ENCODE peak calls at places on chromosomes 11 and 22, in five cellular contexts. V is activated CD8-positive, alpha-beta memory T cell treated with anti-CD3 and anti-CD28 coated beads for 1 hour; J is colonic mucosa; R is cardiac fibroblast; G is SHP77 treated with DMSO at 0.1 percent for 48 hours. Y is an unnamed sample.

GRCh38 chr22:44645531-44645930 is 56.5 kb upstream of the PRR5 start:
- DNase-seq in R (no peak), G (no peak), J (no peak), V (no peak), Y (no peak)

GRCh38 chr11:3026803-3027202 is 30.4 kb downstream of the CARS1 start:
- DNase-seq in G (no peak), J (no peak), V (no peak), R (no peak), Y (no peak)

GRCh38 chr22:31271485-31271884 is 20.8 kb downstream of the PIK3IP1 start:
- DNase-seq in R (no peak), V (no peak), J (no peak), G (no peak), Y (no peak)

GRCh38 chr22:39490966-39491680 is 11.0 kb upstream of the MIEF1 start:
- DNase-seq in V (no peak), R (no peak), G (no peak), J (no peak), Y (no peak)

GRCh38 chr11:74094393-74094792 is 76.4 kb downstream of the C2CD3 start:
- DNase-seq in G (no peak), R (no peak), V (no peak), J (no peak), Y (no peak)

GRCh38 chr11:9265211-9266131 is at the start of gene DENND5A:
- DNase-seq in G (peak), V (no peak), R (peak), J (peak), Y (peak)

GRCh38 chr11:36945384-36945783 is 347.3 kb upstream of the RAG2 start:
- DNase-seq in R (peak), G (no peak), V (no peak), J (no peak), Y (no peak)

GRCh38 chr11:64400096-64400495 is 41.1 kb downstream of the RPS6KA4 start:
- DNase-seq in G (no peak), J (no peak), V (no peak), R (peak), Y (no peak)

GRCh38 chr11:2885676-2886081 is at the start of gene CDKN1C:
- DNase-seq in J (peak), G (peak), R (peak), V (peak), Y (no peak)

GRCh38 chr11:15774021-15774862 is 582.1 kb downstream of the SOX6 start:
- DNase-seq in G (no peak), J (no peak), R (no peak), V (no peak), Y (no peak)

GRCh38 chr11:91932151-91932821 is 292.3 kb upstream of the FAT3 start:
- DNase-seq in V (no peak), G (no peak), J (no peak), R (no peak), Y (no peak)

GRCh38 chr11:10653242-10653641 is 40.3 kb downstream of the IRAG1 start:
- DNase-seq in R (no peak), G (no peak), V (no peak), J (no peak), Y (no peak)

GRCh38 chr22:44686873-44687600 is 15.0 kb upstream of the PRR5 start:
- DNase-seq in G (no peak), R (no peak), V (no peak), J (no peak), Y (no peak)

GRCh38 chr22:44037519-44038370 is 13.6 kb downstream of the PARVB start:
- DNase-seq in V (no peak), J (no peak), R (peak), G (no peak), Y (peak)

GRCh38 chr11:2105536-2105935 is 33.7 kb downstream of the IGF2 start:
- DNase-seq in R (no peak), G (no peak), J (no peak), V (no peak), Y (no peak)

GRCh38 chr22:32407936-32408335 is 4.1 kb downstream of the RTCB start:
- DNase-seq in V (no peak), G (no peak), R (no peak), J (no peak), Y (no peak)

GRCh38 chr11:86942212-86942611 is 13.0 kb downstream of the FZD4 start:
- DNase-seq in V (no peak), R (no peak), G (no peak), J (no peak), Y (no peak)

GRCh38 chr11:27555264-27555663 is 48.7 kb upstream of the LIN7C start:
- DNase-seq in J (no peak), G (no peak), V (no peak), R (no peak), Y (no peak)

GRCh38 chr11:13776134-13776815 is 107.8 kb downstream of the FAR1 start:
- DNase-seq in R (no peak), J (no peak), G (no peak), V (peak), Y (no peak)

GRCh38 chr11:693887-694562 is 997 bp downstream of the DEAF1 start:
- DNase-seq in R (no peak), J (peak), G (no peak), V (no peak), Y (no peak)

GRCh38 chr22:30159561-30160353 is 79.5 kb downstream of the HORMAD2 start:
- DNase-seq in V (no peak), R (peak), G (no peak), J (no peak), Y (peak)

Y was measured in retinal pigment epithelial cell.